ENCODE peak calls at places on chromosomes 16 and 17, in four cellular contexts. Q is heart left ventricle, W is esophagus squamous epithelium, J is stomach. N is an unnamed sample.

GRCh38 chr17:64685705-64686104 is 23.6 kb upstream of the SMURF2 start:
- DNase-seq in Q (no peak), W (no peak), J (no peak), N (no peak)

GRCh38 chr17:2101448-2102257 is 46.8 kb downstream of the HIC1 start:
- DNase-seq in Q (peak), W (no peak), J (peak), N (no peak)

GRCh38 chr17:81012574-81013447 is 21.2 kb downstream of the CHMP6 start:
- DNase-seq in Q (no peak), W (no peak), J (no peak), N (no peak)

GRCh38 chr17:75808905-75809621 is 24.5 kb downstream of the UNK start:
- DNase-seq in Q (peak), W (no peak), J (peak), N (no peak)

GRCh38 chr16:84820305-84820684 is 510 bp downstream of the CRISPLD2 start:
- DNase-seq in Q (no peak), W (no peak), J (no peak), N (no peak)

GRCh38 chr17:2853111-2853721 is 57.0 kb downstream of the RAP1GAP2 start:
- DNase-seq in Q (peak), W (no peak), J (peak), N (no peak)

GRCh38 chr16:4323845-4324478 is 8.1 kb downstream of the GLIS2 start:
- DNase-seq in Q (peak), W (no peak), J (peak), N (no peak)

GRCh38 chr16:7335991-7336634 is 3.5 kb downstream of the RBFOX1 start:
- DNase-seq in Q (peak), W (no peak), J (no peak), N (no peak)

GRCh38 chr17:18224053-18224427 is 1.4 kb upstream of the LLGL1 start:
- DNase-seq in Q (no peak), W (no peak), J (no peak), N (no peak)

GRCh38 chr17:43545383-43545632 is 832 bp downstream of the ETV4 start:
- DNase-seq in Q (no peak), W (no peak), J (peak), N (no peak)

GRCh38 chr17:82561429-82562035 is 42.0 kb downstream of the FOXK2 start:
- DNase-seq in Q (no peak), W (no peak), J (no peak), N (no peak)

GRCh38 chr17:50425682-50426471 is at the start of gene ACSF2:
- DNase-seq in Q (peak), W (peak), J (peak), N (peak)

GRCh38 chr17:40560592-40561293 is 4.5 kb downstream of the CCR7 start:
- DNase-seq in Q (no peak), W (no peak), J (peak), N (peak)

GRCh38 chr17:38704645-38705522 is at the start of gene MLLT6:
- DNase-seq in Q (peak), W (no peak), J (peak), N (peak)

GRCh38 chr16:48971571-48972071 is 310.0 kb downstream of the CBLN1 start:
- DNase-seq in Q (no peak), W (no peak), J (no peak), N (no peak)

GRCh38 chr16:56226840-56227525 is 35.7 kb downstream of the GNAO1 start:
- DNase-seq in Q (no peak), W (no peak), J (no peak), N (no peak)

GRCh38 chr16:69330286-69331109 is at the start of gene PDF:
- DNase-seq in Q (peak), W (peak), J (peak), N (peak)
- TF ChIP-seq POLR2A in Q (no peak), W (peak), J (peak), N (peak)

GRCh38 chr16:57809843-57810196 is 7.5 kb upstream of the KIFC3 start:
- DNase-seq in Q (no peak), W (no peak), J (no peak), N (no peak)

GRCh38 chr16:57808589-57808988 is 6.3 kb upstream of the KIFC3 start:
- DNase-seq in Q (no peak), W (no peak), J (no peak), N (no peak)

GRCh38 chr16:57807252-57807967 is 5.1 kb upstream of the KIFC3 start:
- DNase-seq in Q (no peak), W (no peak), J (no peak), N (no peak)

GRCh38 chr16:57809276-57809793 is 7.0 kb upstream of the KIFC3 start:
- DNase-seq in Q (no peak), W (no peak), J (no peak), N (no peak)

GRCh38 chr16:57807968-57808528 is 5.8 kb upstream of the KIFC3 start:
- DNase-seq in Q (peak), W (no peak), J (peak), N (peak)
- TF ChIP-seq POLR2A in Q (no peak), W (no peak), J (no peak), N (no peak)

GRCh38 chr17:78883533-78884131 is 19.4 kb downstream of the CEP295NL start:
- DNase-seq in Q (peak), W (no peak), J (peak), N (no peak)
- TF ChIP-seq POLR2A in Q (no peak), W (peak), J (no peak), N (no peak)

GRCh38 chr17:29613371-29613837 is 9.3 kb downstream of the CORO6 start:
- DNase-seq in Q (peak), W (peak), J (peak), N (peak)
- TF ChIP-seq POLR2A in Q (no peak), W (no peak), J (no peak), N (no peak)

GRCh38 chr16:680625-680945 is 375 bp downstream of the STUB1 start:
- DNase-seq in Q (no peak), W (no peak), J (no peak), N (no peak)

GRCh38 chr16:678209-678857 is 1.9 kb upstream of the STUB1 start:
- DNase-seq in Q (no peak), W (no peak), J (no peak), N (no peak)

GRCh38 chr16:680967-681745 is 946 bp downstream of the STUB1 start:
- DNase-seq in Q (peak), W (no peak), J (peak), N (peak)

GRCh38 chr16:678858-679807 is 1.1 kb upstream of the STUB1 start:
- DNase-seq in Q (peak), W (no peak), J (peak), N (peak)

GRCh38 chr16:679808-680624 is at the start of gene STUB1:
- DNase-seq in Q (peak), W (peak), J (peak), N (peak)
- TF ChIP-seq POLR2A in Q (peak), W (peak), J (no peak), N (peak)

GRCh38 chr17:4105232-4105631 is 37.6 kb downstream of the ZZEF1 start:
- DNase-seq in Q (no peak), W (no peak), J (no peak), N (no peak)
- TF ChIP-seq POLR2A in Q (no peak), W (no peak), J (no peak), N (no peak)

GRCh38 chr16:69320731-69321073 is 9.6 kb downstream of the VPS4A start:
- DNase-seq in Q (no peak), W (no peak), J (no peak), N (no peak)
- TF ChIP-seq POLR2A in Q (no peak), W (no peak), J (no peak), N (no peak)

DNA sequence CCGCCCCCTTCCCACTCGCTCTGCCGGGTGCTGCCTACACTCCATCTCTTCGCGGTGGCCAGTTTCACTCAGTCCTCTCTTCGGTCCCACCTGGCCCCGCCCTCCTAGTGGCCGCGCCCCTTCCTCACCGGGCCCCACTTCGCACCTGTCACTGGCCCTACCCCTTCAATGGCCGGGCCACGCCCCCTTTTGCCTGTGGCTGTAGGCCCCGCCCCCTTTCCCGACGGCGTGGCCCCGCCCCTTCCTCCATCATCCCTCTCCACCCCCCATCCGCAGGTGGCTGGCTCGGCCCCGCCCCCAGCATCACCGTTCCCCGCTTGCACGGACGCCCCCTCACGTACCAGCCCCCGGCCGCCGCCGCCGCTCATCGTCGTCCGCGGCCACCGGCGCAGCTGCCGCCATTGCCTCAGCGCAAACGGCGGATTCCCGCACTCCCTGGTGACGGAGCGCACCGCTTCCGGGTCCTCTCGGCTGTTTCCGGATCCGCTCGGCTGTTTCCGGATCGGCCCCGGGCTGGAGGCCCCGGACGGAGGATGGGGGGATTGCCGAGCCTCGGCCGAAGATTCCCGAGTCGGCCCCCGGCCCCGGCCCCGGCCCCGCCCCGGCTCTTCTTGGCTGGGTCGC is at the start of gene RABEP2:
- DNase-seq in Q (peak), W (peak), J (peak), N (peak)
- TF ChIP-seq POLR2A in Q (peak), W (no peak), J (no peak), N (no peak)